ENCODE peak calls at places on chromosomes 16 and 17, in four cellular contexts. R is K562, T is HepG2, O is SK-N-SH. A is an unnamed sample.

GRCh38 chr16:51137097-51137496 is 14.0 kb downstream of the SALL1 start:
- DNase-seq in R (no peak), T (no peak), O (no peak), A (no peak)

GRCh38 chr16:73527191-73527590 is 479.3 kb upstream of the ZFHX3 start:
- DNase-seq in R (no peak), T (no peak), O (no peak), A (no peak)

GRCh38 chr16:2487903-2488531 is 13.1 kb downstream of the TBC1D24 start:
- DNase-seq in R (no peak), T (no peak), O (peak; percentile 65), A (no peak)

GRCh38 chr17:54903375-54903774 is 2.7 kb downstream of the TOM1L1 start:
- DNase-seq in T (peak; percentile 84), O (peak; percentile 72), R (no peak), A (no peak)

GRCh38 chr17:52227926-52228325 is 69.4 kb upstream of the CA10 start:
- DNase-seq in R (no peak), T (no peak), O (no peak), A (no peak)

GRCh38 chr17:73539176-73539575 is 105.1 kb downstream of the SDK2 start:
- DNase-seq in R (no peak), T (no peak), O (peak; percentile 75), A (no peak)

GRCh38 chr17:19388791-19389190 is 1.8 kb upstream of the MFAP4 start:
- DNase-seq in R (no peak), T (no peak), O (no peak), A (no peak)

GRCh38 chr16:84909686-84910085 is 89.9 kb downstream of the CRISPLD2 start:
- DNase-seq in O (no peak), R (no peak), T (no peak), A (no peak)

GRCh38 chr16:31356566-31357323 is 1.8 kb downstream of the ITGAX start:
- DNase-seq in O (peak; percentile 17), T (no peak), R (no peak), A (peak; percentile 46)

GRCh38 chr16:27969574-27969973 is 93.9 kb downstream of the GSG1L start:
- DNase-seq in T (no peak), R (no peak), O (no peak), A (no peak)

GRCh38 chr16:56311208-56312027 is 113.9 kb downstream of the AMFR start:
- DNase-seq in R (no peak), O (no peak), T (no peak), A (peak; percentile 37)

GRCh38 chr16:3961449-3961849 is 80.9 kb upstream of the CREBBP start:
- DNase-seq in R (peak; percentile 35), O (no peak), T (peak; percentile 65), A (no peak)

GRCh38 chr16:29230671-29231091 is 175.8 kb downstream of the NPIPB11 start:
- DNase-seq in O (no peak), R (no peak), T (no peak), A (peak; percentile 63)

GRCh38 chr17:51251010-51251409 is 8.8 kb downstream of the MBTD1 start:
- DNase-seq in R (no peak), O (no peak), T (no peak), A (no peak)

GRCh38 chr17:29078183-29079045 is 35.5 kb downstream of the PIPOX start:
- DNase-seq in O (no peak), T (no peak), R (no peak), A (no peak)
- TF ChIP-seq FOXJ3 in O (no peak), T (no peak), R (no peak), A (no peak)

GRCh38 chr17:71349908-71350600 is 770.8 kb upstream of the SOX9 start:
- DNase-seq in T (no peak), O (no peak), R (no peak), A (no peak)
- TF ChIP-seq FOXJ3 in T (no peak), O (no peak), R (no peak), A (no peak)

DNA sequence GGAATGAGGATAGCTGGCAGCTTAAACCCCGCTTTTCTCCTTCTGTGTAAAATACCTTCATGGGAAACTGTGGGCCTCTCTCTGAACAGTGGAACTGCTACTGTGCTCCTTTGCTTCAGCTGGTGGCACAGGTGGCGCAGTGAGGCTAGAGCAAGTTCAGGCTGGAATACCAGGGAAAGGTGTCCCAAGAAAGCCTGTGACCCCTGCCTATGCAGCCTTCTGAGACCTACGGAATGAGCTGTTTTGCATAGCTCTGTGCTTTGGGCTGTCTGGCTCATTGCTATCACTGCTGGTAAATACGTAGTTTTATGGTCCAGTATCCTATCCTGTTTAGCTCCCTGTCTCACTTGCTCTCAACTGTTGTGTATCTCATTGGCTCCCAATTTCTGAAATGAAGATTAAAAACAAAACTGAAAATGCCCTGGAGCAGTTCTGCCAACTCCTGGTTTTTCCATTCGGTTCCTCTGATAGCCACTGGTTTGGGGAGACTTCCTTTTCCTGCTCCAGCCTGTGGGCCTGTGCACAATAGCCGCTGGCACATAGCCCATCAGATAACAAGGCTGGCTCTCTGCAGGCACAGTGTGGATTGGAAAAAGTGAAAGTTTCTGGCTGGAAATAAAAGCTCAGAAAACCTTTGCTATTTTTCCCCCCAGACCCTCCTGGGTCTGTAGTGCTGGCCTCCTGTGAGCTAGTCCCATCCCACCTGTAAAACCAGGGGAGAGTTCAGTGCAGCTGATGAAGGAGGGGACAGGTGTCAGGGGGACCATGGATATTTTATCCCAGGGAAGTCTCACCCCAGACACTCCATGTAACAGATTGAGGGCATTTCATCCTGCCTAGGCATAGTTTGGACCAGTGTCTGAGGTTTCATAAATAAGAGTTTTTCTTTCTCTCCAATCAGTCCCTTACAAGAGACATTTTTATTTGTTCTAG is 24.1 kb downstream of the LIMD2 start:
- DNase-seq in R (peak; percentile 80), O (peak; percentile 85), T (peak; percentile 83), A (no peak)
- TF ChIP-seq FOXJ3 in R (no peak), O (peak; percentile 81), T (no peak), A (no peak)

GRCh38 chr17:60743282-60743681 is 65.6 kb downstream of the BCAS3 start:
- DNase-seq in R (no peak), O (no peak), T (no peak), A (no peak)

GRCh38 chr17:60745544-60745943 is 67.9 kb downstream of the BCAS3 start:
- DNase-seq in T (no peak), O (no peak), R (no peak), A (no peak)

GRCh38 chr17:60741031-60741430 is 63.4 kb downstream of the BCAS3 start:
- DNase-seq in T (no peak), O (no peak), R (no peak), A (no peak)

GRCh38 chr17:60744355-60744958 is 66.8 kb downstream of the BCAS3 start:
- DNase-seq in O (peak; percentile 23), R (no peak), T (no peak), A (no peak)

GRCh38 chr17:60743812-60744211 is 66.2 kb downstream of the BCAS3 start:
- DNase-seq in R (no peak), O (no peak), T (no peak), A (no peak)
- TF ChIP-seq FOXJ3 in R (no peak), O (no peak), T (no peak), A (no peak)